ENCODE peak calls at places on chromosome 14, in eight cellular contexts. G, A, X, L, J, S, R and F are unnamed samples.

GRCh38 chr14:50944647-50945413 is 547 bp upstream of the PYGL start:
- DNase-seq in G (no peak), A (peak), X (no peak), S (no peak), J (peak), L (peak), R (peak), F (no peak)

GRCh38 chr14:71702799-71703198 is 229.4 kb upstream of the RGS6 start:
- DNase-seq in S (no peak), J (no peak), A (no peak), L (no peak), G (no peak), R (no peak), X (no peak), F (no peak)

GRCh38 chr14:89435527-89436273 is 18.7 kb upstream of the FOXN3 start:
- DNase-seq in X (no peak), J (no peak), S (no peak), R (no peak), A (peak), L (no peak), G (no peak), F (no peak)

GRCh38 chr14:69152944-69153847 is at the start of gene DCAF5:
- DNase-seq in L (peak), R (peak), G (peak), X (peak), A (peak), J (peak), S (no peak), F (peak)

GRCh38 chr14:69694730-69695663 is 71.9 kb upstream of the SRSF5 start:
- DNase-seq in R (no peak), L (no peak), G (no peak), S (no peak), A (peak), J (no peak), X (no peak), F (no peak)

GRCh38 chr14:44339256-44339655 is 167.8 kb downstream of the FSCB start:
- DNase-seq in L (no peak), X (no peak), S (no peak), G (no peak), R (no peak), J (no peak), A (no peak), F (no peak)

GRCh38 chr14:29993148-29993547 is 65.5 kb upstream of the PRKD1 start:
- DNase-seq in S (no peak), R (no peak), X (no peak), A (no peak), J (no peak), G (no peak), L (no peak), F (no peak)

GRCh38 chr14:50225067-50225973 is 6.1 kb downstream of the SOS2 start:
- DNase-seq in S (no peak), X (no peak), A (peak), R (no peak), G (no peak), J (no peak), L (no peak), F (no peak)

GRCh38 chr14:68979722-68980552 is 835 bp upstream of the ACTN1 start:
- DNase-seq in X (no peak), A (no peak), L (peak), R (peak), S (no peak), J (peak), G (no peak), F (no peak)

GRCh38 chr14:75242546-75243273 is 35.9 kb upstream of the FOS start:
- DNase-seq in L (peak), A (peak), R (peak), J (peak), G (no peak), X (no peak), S (no peak), F (no peak)

GRCh38 chr14:73235531-73236155 is 1.7 kb upstream of the PAPLN start:
- DNase-seq in S (no peak), L (peak), J (no peak), G (no peak), X (no peak), A (peak), R (no peak), F (no peak)

GRCh38 chr14:34053666-34054065 is 102.8 kb upstream of the EGLN3 start:
- DNase-seq in X (no peak), R (peak), G (no peak), A (peak), S (no peak), J (no peak), L (peak), F (no peak)

GRCh38 chr14:37457334-37457733 is 137.7 kb downstream of the FOXA1 start:
- DNase-seq in S (no peak), X (no peak), A (no peak), R (no peak), G (no peak), J (no peak), L (no peak), F (no peak)

GRCh38 chr14:97056086-97056485 is 258.9 kb downstream of the VRK1 start:
- DNase-seq in A (no peak), L (no peak), R (no peak), G (no peak), J (no peak), X (no peak), S (no peak), F (no peak)

GRCh38 chr14:34711169-34711568 is 3.2 kb downstream of the CFL2 start:
- DNase-seq in L (no peak), A (peak), X (no peak), G (no peak), R (no peak), J (no peak), S (no peak), F (no peak)

GRCh38 chr14:103476065-103476464 is 46.6 kb downstream of the CKB start:
- DNase-seq in L (no peak), S (no peak), X (no peak), A (no peak), G (no peak), J (no peak), R (no peak), F (no peak)

GRCh38 chr14:103476631-103477030 is 46.0 kb downstream of the CKB start:
- DNase-seq in L (no peak), R (no peak), X (no peak), J (no peak), S (no peak), G (no peak), A (no peak), F (no peak)

GRCh38 chr14:103485504-103485903 is 37.1 kb downstream of the CKB start:
- DNase-seq in A (no peak), J (no peak), L (no peak), R (no peak), S (no peak), X (no peak), G (no peak), F (no peak)

GRCh38 chr14:103483600-103483999 is 39.0 kb downstream of the CKB start:
- DNase-seq in J (peak), R (no peak), S (no peak), L (no peak), X (no peak), G (no peak), A (peak), F (no peak)

GRCh38 chr14:103480595-103480994 is 42.0 kb downstream of the CKB start:
- DNase-seq in J (no peak), L (no peak), A (no peak), R (no peak), G (no peak), X (no peak), S (no peak), F (no peak)
- H3K27ac ChIP-seq in J (no peak), L (no peak), A (no peak), R (no peak), G (no peak), X (no peak), S (no peak), F (no peak)

GRCh38 chr14:22824711-22825359 is 4.9 kb upstream of the MRPL52 start:
- DNase-seq in L (no peak), X (no peak), G (no peak), A (peak), J (no peak), S (no peak), R (no peak), F (no peak)
- TF ChIP-seq CTCF in L (no peak), X (no peak), G (no peak), A (no peak), J (no peak), S (no peak), R (no peak), F (no peak)

DNA sequence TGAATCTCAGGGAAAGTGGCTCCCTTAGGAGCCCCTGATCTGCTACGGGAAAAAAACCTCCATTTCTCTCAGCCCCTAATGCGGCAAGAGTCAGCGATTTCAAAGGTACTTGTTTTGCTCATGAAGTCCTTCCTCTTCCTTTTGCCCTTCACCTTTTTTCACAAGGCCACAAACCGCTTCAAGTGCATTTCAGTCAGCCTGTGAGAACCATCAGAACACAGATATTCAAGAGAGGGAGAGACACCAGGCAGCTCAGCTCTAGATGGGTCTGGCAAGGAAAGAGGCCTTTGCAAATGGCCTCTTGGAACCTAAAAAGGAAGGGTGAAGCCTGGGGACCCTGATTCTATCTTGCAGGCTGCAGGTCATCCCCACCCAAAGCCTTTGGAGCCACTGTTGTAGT is 144.9 kb downstream of the SAMD4A start:
- DNase-seq in A (no peak), X (no peak), R (no peak), J (no peak), S (no peak), L (no peak), G (no peak), F (no peak)
- H3K27ac ChIP-seq in A (peak), X (no peak), R (peak), J (no peak), S (peak), L (peak), G (no peak), F (no peak)

GRCh38 chr14:91271639-91272038 is 27.1 kb upstream of the GPR68 start:
- DNase-seq in X (no peak), S (no peak), A (no peak), J (no peak), L (no peak), R (no peak), G (no peak), F (no peak)
- TF ChIP-seq CTCF in X (no peak), S (no peak), A (no peak), J (no peak), L (no peak), R (no peak), G (no peak), F (no peak)

GRCh38 chr14:103654619-103655018 is 25.6 kb downstream of the KLC1 start:
- DNase-seq in G (no peak), S (no peak), J (no peak), R (no peak), X (no peak), A (no peak), L (no peak), F (no peak)

GRCh38 chr14:103650213-103650612 is 21.2 kb downstream of the KLC1 start:
- DNase-seq in G (no peak), A (no peak), X (no peak), L (no peak), S (no peak), J (no peak), R (no peak), F (no peak)

GRCh38 chr14:103653802-103654201 is 24.8 kb downstream of the KLC1 start:
- DNase-seq in L (no peak), A (no peak), G (no peak), J (no peak), X (no peak), R (no peak), S (no peak), F (no peak)

GRCh38 chr14:103651585-103651984 is 22.6 kb downstream of the KLC1 start:
- DNase-seq in S (no peak), G (no peak), R (no peak), X (no peak), A (no peak), J (no peak), L (no peak), F (no peak)

DNA sequence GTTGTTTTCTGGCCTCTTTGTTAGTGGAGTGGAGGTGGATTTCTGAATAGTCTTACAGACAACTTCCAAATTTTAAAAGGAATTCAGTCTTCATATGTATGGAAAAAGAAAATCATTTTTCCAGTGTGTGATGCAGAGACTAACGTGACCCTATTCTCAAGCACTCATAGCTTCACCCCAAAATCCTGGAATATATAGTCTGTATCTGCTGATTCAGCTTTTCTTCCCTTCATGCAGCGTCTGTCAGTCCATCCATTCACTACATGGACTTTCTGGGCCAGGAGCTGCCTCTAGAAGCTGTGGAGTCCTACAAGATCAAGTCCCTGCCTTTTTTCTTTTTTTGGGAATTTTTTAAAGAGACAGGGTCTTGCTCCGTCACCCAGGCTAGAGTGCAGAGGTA is 23.8 kb downstream of the KLC1 start:
- DNase-seq in A (no peak), S (no peak), G (no peak), J (no peak), X (no peak), R (no peak), L (no peak), F (no peak)
- H3K27ac ChIP-seq in A (peak), S (no peak), G (no peak), J (no peak), X (peak), R (peak), L (peak), F (no peak)